ENCODE peak calls at places on chromosomes 5 and 9, in four cellular contexts. I is transverse colon, V is endothelial cell of umbilical vein, R is IMR-90. E is an unnamed sample.

GRCh38 chr5:132067941-132068808 is 5.4 kb upstream of the CSF2 start:
- DNase-seq in R (no peak), V (no peak), I (no peak), E (no peak)

GRCh38 chr9:135009051-135009560 is 78.4 kb upstream of the OLFM1 start:
- DNase-seq in V (no peak), R (no peak), I (no peak), E (no peak)

GRCh38 chr5:61943718-61944117 is 362.3 kb upstream of the KIF2A start:
- DNase-seq in V (no peak), R (no peak), I (no peak), E (no peak)

GRCh38 chr9:5863092-5863746 is 27.5 kb upstream of the MLANA start:
- DNase-seq in R (no peak), V (no peak), I (peak), E (no peak)

GRCh38 chr5:147699496-147700088 is 82.9 kb downstream of the JAKMIP2 start:
- DNase-seq in V (no peak), I (no peak), R (no peak), E (no peak)

GRCh38 chr9:21657966-21658667 is 144.3 kb upstream of the MTAP start:
- DNase-seq in R (peak), V (no peak), I (no peak), E (no peak)

GRCh38 chr5:145989428-145989827 is 53.0 kb downstream of the SH3RF2 start:
- DNase-seq in V (no peak), I (no peak), R (peak), E (no peak)

GRCh38 chr9:114791312-114791711 is 14.5 kb downstream of the TNFSF15 start:
- DNase-seq in I (no peak), V (no peak), R (no peak), E (no peak)

GRCh38 chr5:95178046-95178651 is 106.7 kb downstream of the MCTP1 start:
- DNase-seq in I (no peak), R (no peak), V (peak), E (peak)

GRCh38 chr9:13778486-13779110 is 499.1 kb upstream of the MPDZ start:
- DNase-seq in V (no peak), I (no peak), R (peak), E (no peak)

GRCh38 chr5:19865336-19866087 is 122.5 kb downstream of the CDH18 start:
- DNase-seq in I (no peak), R (no peak), V (no peak), E (no peak)

GRCh38 chr9:109401169-109401989 is 80.5 kb upstream of the EPB41L4B start:
- DNase-seq in R (peak), V (peak), I (peak), E (peak)

GRCh38 chr9:106286249-106286648 is 576.7 kb upstream of the ZNF462 start:
- DNase-seq in I (no peak), V (no peak), R (no peak), E (no peak)

GRCh38 chr5:99037668-99038067 is 108.9 kb upstream of the CHD1 start:
- DNase-seq in R (no peak), V (no peak), I (peak), E (no peak)

GRCh38 chr9:133113928-133114351 is 7.1 kb downstream of the RALGDS start:
- DNase-seq in R (peak), V (no peak), I (no peak), E (no peak)

GRCh38 chr9:83937861-83938455 is 16.7 kb upstream of the KIF27 start:
- DNase-seq in I (no peak), V (peak), R (peak), E (peak)

GRCh38 chr9:128203024-128203841 is at the start of gene DNM1:
- DNase-seq in R (peak), V (peak), I (peak), E (peak)

GRCh38 chr5:56080375-56081052 is 85.8 kb upstream of the IL6ST start:
- DNase-seq in V (no peak), R (no peak), I (no peak), E (no peak)

GRCh38 chr5:98781520-98781919 is 8.1 kb downstream of the RGMB start:
- DNase-seq in I (no peak), V (no peak), R (no peak), E (no peak)

GRCh38 chr5:122704247-122705036 is 70.4 kb upstream of the SNX2 start:
- DNase-seq in V (peak), I (no peak), R (peak), E (no peak)

GRCh38 chr9:35909274-35909673 is at the start of gene SPAAR:
- DNase-seq in I (no peak), V (peak), R (no peak), E (no peak)

GRCh38 chr5:143717400-143717799 is 94.6 kb upstream of the HMHB1 start:
- DNase-seq in I (no peak), V (peak), R (peak), E (peak)

GRCh38 chr5:139273572-139274264 is 19.8 kb upstream of the MATR3 start:
- DNase-seq in V (peak), I (peak), R (peak), E (peak)
- TF ChIP-seq POLR2A in V (peak), I (peak), R (peak), E (peak)

DNA sequence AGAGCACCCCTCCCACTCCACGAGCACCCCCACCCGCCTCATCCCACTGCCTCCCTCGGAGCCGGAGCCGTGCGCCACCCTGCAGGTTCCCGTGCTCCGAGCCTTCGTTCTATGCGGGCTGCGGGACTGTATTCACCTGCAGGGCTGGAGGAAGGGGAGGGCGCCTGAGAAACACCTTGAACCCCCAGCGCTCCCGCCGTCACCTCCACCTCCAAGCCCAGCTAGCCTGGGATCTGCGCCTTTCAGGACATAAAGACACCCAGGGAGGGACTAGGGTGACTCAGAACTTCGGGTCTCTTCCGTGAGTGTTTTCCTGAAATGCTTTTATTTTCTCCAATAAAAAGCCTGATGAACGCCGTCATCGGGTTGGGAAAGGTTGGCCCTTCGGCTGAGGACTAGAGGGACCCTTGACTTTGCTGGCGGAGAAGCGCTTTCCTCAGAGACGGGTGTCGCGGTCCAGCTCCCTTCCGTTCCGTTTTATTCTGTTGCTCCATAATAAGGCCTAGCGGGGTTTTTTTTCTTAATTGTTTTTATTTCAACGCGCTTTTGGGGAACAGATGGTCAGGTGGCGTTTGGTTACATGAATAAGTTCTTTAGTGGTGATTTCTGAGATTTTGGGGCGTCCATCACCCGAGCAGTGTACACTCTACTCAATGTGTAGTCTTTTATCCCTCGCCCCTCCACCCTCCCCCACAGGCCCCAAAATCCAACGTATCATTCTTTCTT is 4.6 kb downstream of the TLX3 start:
- DNase-seq in R (no peak), V (no peak), I (no peak), E (no peak)
- TF ChIP-seq POLR2A in R (no peak), V (no peak), I (no peak), E (no peak)

DNA sequence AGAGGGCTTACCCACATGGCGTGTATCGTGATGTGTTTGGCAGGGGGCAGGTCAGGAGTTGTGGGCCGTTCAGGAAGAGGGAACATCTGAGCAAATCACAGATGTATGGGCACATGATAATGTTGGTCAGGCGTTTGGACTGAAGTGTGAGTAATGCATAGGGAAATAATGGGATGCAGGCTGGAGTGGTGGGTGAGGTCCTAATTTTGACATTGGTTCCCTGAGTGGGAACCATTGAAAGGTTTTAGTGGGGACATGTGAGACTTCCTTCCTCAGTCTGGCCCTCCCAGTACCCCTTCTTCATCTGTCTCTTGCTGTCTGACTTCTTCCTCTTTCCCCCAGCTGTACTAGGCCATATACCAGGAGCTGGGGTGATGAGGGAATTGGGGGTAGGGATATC is 7.6 kb downstream of the OTULIN start:
- DNase-seq in V (no peak), I (no peak), R (no peak), E (no peak)
- TF ChIP-seq POLR2A in V (no peak), I (no peak), R (no peak), E (no peak)

DNA sequence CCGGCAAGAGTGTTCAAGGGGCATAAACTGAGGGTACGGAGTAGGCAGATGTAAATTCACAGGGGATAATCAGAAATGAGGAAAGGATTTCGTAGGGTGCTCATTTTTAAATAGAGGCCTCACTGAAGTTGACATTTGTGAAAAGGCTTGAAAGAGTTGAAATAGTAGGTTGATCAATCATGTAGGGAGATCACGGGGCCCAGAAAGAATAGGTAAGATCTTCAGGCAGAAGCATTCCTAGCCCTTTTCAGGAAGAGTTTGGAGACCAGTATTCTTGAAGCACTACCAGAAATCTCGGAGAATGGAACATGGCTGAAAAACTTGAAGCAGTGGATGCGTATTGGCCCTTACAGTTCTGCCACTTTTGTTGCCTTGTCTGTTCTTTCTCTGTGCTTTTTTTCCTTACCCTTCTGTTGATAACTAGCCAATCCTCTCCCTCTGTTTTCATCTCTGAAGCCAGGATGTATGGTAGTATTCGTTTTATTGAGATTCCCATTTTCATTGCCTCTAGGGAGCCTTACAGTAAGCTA is 451 bp upstream of the CCNH start:
- DNase-seq in R (no peak), I (no peak), V (no peak), E (no peak)
- TF ChIP-seq POLR2A in R (no peak), I (no peak), V (no peak), E (no peak)

GRCh38 chr5:150402901-150403342 is 9.8 kb downstream of the CD74 start:
- DNase-seq in I (no peak), R (no peak), V (no peak), E (no peak)
- TF ChIP-seq POLR2A in I (no peak), R (no peak), V (no peak), E (no peak)

DNA sequence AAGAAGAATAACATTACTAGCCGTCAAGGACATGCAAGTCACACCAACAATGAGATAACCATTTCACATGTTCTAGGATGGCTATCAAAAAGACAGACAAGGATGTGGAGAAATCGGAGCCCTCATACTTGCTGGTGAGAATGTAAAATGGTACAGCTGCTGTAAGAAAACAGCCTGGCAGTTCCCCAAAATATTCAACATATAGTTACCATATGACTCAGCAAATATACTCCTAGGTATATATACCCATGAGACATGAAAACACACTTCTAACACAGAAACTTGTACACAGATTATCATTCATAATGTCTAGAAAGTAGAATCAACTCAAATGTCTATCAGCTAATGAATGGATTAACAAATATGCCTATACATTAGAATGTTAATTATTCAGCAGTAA is 105.4 kb upstream of the PCAT7 start:
- DNase-seq in V (no peak), I (no peak), R (no peak), E (no peak)
- TF ChIP-seq POLR2A in V (no peak), I (no peak), R (no peak), E (no peak)

GRCh38 chr5:68287976-68288755 is 72.6 kb downstream of the PIK3R1 start:
- DNase-seq in I (peak), V (peak), R (peak), E (no peak)
- TF ChIP-seq POLR2A in I (peak), V (peak), R (no peak), E (no peak)

E was measured in H54.